ENCODE peak calls at places on chromosome 20, in five cellular contexts. E is lower lobe of right lung, V is SK-N-SH, H is A673, N is fibroblast of lung. C is an unnamed sample.

GRCh38 chr20:2102585-2103453 is 1.2 kb downstream of the STK35 start:
- DNase-seq in E (peak; percentile 91), V (peak; percentile 97), H (peak; percentile 94), N (peak; percentile 82), C (peak; percentile 87)

GRCh38 chr20:62644802-62645496 is 2.6 kb downstream of the SLCO4A1 start:
- DNase-seq in E (no peak), V (no peak), H (no peak), N (no peak), C (no peak)

GRCh38 chr20:40702504-40702903 is 13.5 kb upstream of the MAFB start:
- DNase-seq in E (no peak), V (no peak), H (no peak), N (no peak), C (no peak)

GRCh38 chr20:361562-361961 is 14.7 kb downstream of the NRSN2 start:
- DNase-seq in E (no peak), V (no peak), H (peak; percentile 63), N (no peak), C (no peak)

GRCh38 chr20:33554914-33555420 is 65.1 kb downstream of the CBFA2T2 start:
- DNase-seq in E (no peak), V (no peak), H (peak; percentile 86), N (peak; percentile 94), C (no peak)

GRCh38 chr20:7858851-7859250 is 81.4 kb downstream of the HAO1 start:
- DNase-seq in E (no peak), V (no peak), H (no peak), N (peak; percentile 22), C (no peak)

GRCh38 chr20:56601166-56601565 is 27.9 kb upstream of the TFAP2C start:
- DNase-seq in E (no peak), V (no peak), H (no peak), N (no peak), C (no peak)

GRCh38 chr20:37378785-37379598 is 33.1 kb downstream of the SRC start:
- DNase-seq in E (peak; percentile 52), V (no peak), H (no peak), N (peak; percentile 70), C (peak; percentile 77)

GRCh38 chr20:63822276-63822696 is 8.8 kb downstream of the ZBTB46 start:
- DNase-seq in E (peak; percentile 64), V (no peak), H (no peak), N (no peak), C (no peak)

GRCh38 chr20:22430154-22430745 is 154.1 kb downstream of the FOXA2 start:
- DNase-seq in E (no peak), V (no peak), H (no peak), N (peak; percentile 3), C (no peak)

GRCh38 chr20:63032861-63033634 is 26.3 kb upstream of the BHLHE23 start:
- DNase-seq in E (peak; percentile 45), V (no peak), H (no peak), N (no peak), C (peak; percentile 77)

GRCh38 chr20:62454936-62455673 is 20.7 kb downstream of the GATA5 start:
- DNase-seq in E (no peak), V (no peak), H (no peak), N (no peak), C (no peak)

GRCh38 chr20:58073945-58074920 is 154.2 kb downstream of the ANKRD60 start:
- DNase-seq in E (no peak), V (no peak), H (no peak), N (peak; percentile 81), C (peak; percentile 49)

GRCh38 chr20:13105864-13106457 is 97.2 kb downstream of the SPTLC3 start:
- DNase-seq in E (no peak), V (peak; percentile 7), H (peak; percentile 56), N (peak; percentile 6), C (no peak)

GRCh38 chr20:59645761-59646171 is 41.4 kb downstream of the PHACTR3 start:
- DNase-seq in E (no peak), V (no peak), H (no peak), N (no peak), C (no peak)

GRCh38 chr20:2817341-2817726 is 1.2 kb downstream of the TMEM239 start:
- DNase-seq in E (no peak), V (no peak), H (no peak), N (no peak), C (no peak)

GRCh38 chr20:24093666-24094065 is 105.1 kb upstream of the GGTLC1 start:
- DNase-seq in E (no peak), V (no peak), H (no peak), N (no peak), C (no peak)

GRCh38 chr20:4813839-4814695 is 92.4 kb downstream of the PRND start:
- DNase-seq in E (no peak), V (no peak), H (no peak), N (no peak), C (no peak)

GRCh38 chr20:45890077-45890996 is 671 bp downstream of the NEURL2 start:
- DNase-seq in E (peak; percentile 88), V (peak; percentile 91), H (peak; percentile 76), N (peak; percentile 81), C (peak; percentile 85)

GRCh38 chr20:10578607-10579006 is 95.2 kb downstream of the JAG1 start:
- DNase-seq in E (no peak), V (no peak), H (no peak), N (peak; percentile 92), C (no peak)

DNA sequence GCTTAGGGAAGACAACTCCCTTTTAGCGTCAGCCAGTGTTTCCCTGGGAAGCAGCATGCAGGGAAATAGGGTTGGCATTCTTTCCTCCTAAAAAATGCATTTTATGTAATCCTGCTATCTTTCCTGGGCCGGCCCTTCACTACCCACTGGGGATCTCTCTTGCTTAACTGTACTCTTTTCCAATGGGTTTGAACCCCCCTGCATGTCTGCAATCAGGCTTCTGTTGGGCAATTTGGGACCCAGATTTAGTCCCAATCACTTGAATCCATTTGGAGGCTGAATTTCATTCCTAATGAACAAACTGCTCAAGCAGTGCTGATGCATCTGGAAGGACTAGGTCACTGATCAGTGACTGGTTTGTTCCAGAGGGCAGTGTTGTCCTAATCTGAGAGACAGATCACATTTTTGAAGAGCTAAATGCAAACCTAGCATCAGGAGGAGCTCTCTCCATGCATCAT is 151.9 kb downstream of the TSHZ2 start:
- DNase-seq in E (no peak), V (no peak), H (no peak), N (peak; percentile 8), C (no peak)
- H3K4me3 ChIP-seq in E (no peak overlapping the region), V (no peak overlapping the region), H (no peak overlapping the region), N (no peak overlapping the region), C (no peak overlapping the region)

DNA sequence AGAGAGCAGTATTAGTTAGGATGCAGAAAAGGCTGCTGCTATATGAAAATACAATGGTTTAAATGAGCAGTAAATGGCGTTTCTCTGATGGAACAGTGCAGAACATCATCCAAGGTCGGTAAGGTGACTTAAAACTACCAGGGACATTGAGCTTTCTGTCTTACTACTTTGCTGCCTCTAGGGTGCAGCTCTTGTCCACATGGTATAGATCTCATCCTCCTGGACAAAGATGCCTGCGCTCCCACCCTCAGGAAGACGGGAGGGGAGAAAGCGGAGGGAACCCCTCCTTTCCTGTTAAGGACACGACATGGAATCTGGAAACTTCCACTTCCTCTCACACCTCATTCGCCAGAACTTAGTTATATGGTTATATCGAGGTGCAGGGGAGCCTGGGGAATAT is 224.4 kb upstream of the TSHZ2 start:
- DNase-seq in E (no peak), V (peak; percentile 30), H (peak; percentile 31), N (peak; percentile 10), C (no peak)
- TF ChIP-seq CTCF in E (no peak), V (no peak), H (peak; percentile 44), N (no peak), C (no peak)

GRCh38 chr20:44012466-44013226 is 98.0 kb downstream of the TOX2 start:
- DNase-seq in E (no peak), V (no peak), H (no peak), N (no peak), C (no peak)
- H3K36me3 ChIP-seq in E (no peaks in the 10 kb centered on the region), V (no peaks in the 10 kb centered on the region), H (peaks cover 5% of the 10 kb centered on the region), N (no peaks in the 10 kb centered on the region), C (no peaks in the 10 kb centered on the region)

DNA sequence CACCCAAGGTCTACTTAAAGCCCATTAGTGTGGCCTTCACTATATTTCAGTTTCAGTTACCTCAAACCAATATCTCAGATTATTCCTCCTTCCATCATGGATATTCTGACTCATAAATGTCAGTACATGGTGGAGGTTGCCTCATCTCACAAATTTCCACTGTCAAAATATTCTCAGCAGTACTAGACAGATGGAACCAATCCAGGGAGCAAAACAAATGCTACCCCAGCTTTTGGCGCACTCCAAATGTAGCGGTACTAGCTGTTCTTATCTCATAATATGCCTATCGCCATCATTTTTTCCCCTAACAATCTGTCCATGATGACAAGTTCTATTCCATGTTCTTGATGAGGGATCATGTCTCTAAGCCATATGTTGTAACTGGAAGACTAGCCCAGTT is 1026.1 kb downstream of the KIF16B start:
- DNase-seq in E (no peak), V (no peak), H (no peak), N (no peak), C (no peak)
- H3K4me3 ChIP-seq in E (no peak overlapping the region), V (no peak overlapping the region), H (no peak overlapping the region), N (no peak overlapping the region), C (no peak overlapping the region)

DNA sequence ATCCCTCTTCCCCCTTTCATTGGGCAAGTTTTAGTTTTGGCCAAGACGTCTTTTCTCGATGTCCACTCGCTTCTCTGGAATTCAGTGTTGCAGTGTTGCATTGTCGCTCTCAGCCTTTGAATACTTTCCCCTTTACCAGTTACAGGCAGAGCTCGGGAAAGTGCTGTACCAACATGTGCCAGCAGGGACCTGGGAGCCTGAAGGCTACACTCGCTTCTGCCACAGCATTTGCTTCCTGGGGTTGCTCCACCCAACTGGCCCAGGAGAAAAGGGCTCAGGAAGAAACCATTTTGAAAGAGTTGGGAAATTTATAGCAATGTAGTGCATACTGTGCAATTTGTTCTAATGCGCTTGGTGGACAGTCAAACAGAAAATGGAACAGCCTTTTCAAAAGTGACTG is 78.6 kb downstream of the LINC00237 start:
- DNase-seq in E (no peak), V (peak; percentile 52), H (peak; percentile 46), N (no peak), C (no peak)
- TF ChIP-seq CTCF in E (no peak), V (peak; percentile 34), H (peak; percentile 41), N (no peak), C (no peak)

DNA sequence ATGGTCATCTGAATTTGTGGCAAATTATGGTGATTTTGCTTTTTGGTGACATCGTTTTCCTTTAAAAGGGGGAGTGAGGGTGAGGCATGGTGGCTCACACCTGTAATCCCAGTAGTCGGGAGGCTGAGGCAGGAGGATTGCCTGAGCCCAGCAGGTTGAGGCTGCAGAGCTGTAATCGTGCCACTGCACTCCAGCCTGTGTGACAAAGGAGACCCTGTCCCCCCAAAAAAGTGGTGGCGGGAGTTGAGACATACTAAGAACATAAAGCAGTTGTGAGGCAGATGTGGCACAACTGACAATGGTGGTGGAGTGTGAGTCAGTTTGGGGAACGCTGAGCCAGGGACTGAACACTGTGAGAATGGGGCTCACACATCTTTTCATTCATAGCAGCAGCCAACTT is 45.5 kb downstream of the ADNP start:
- DNase-seq in E (no peak), V (no peak), H (no peak), N (no peak), C (no peak)
- H3K36me3 ChIP-seq in E (peaks cover 24% of the 10 kb centered on the region), V (peaks cover 36% of the 10 kb centered on the region), H (peaks cover 26% of the 10 kb centered on the region), N (peaks cover 2% of the 10 kb centered on the region), C (no peaks in the 10 kb centered on the region)

GRCh38 chr20:25148982-25149846 is 46.3 kb upstream of the ENTPD6 start:
- DNase-seq in E (no peak), V (no peak), H (no peak), N (no peak), C (no peak)
- H3K4me3 ChIP-seq in E (peak overlapping the region; percentile 47), V (no peak overlapping the region), H (no peak overlapping the region), N (no peak overlapping the region), C (no peak overlapping the region)

C was measured in left lung.